ENCODE peak calls at places on chromosome 2, in eight cellular contexts. G, N, J, R, I, U, D and Y are unnamed samples.

GRCh38 chr2:201999289-201999688 is 34.4 kb upstream of the FZD7 start:
- DNase-seq in J (no peak), D (peak), U (no peak), G (peak), I (no peak), R (no peak), N (no peak), Y (no peak)

GRCh38 chr2:30276455-30276911 is 45.1 kb downstream of the LBH start:
- DNase-seq in U (no peak), I (no peak), R (no peak), G (no peak), N (no peak), J (no peak), D (no peak), Y (no peak)

GRCh38 chr2:189580267-189580661 is 322 bp downstream of the SLC40A1 start:
- DNase-seq in G (no peak), J (peak), D (no peak), N (peak), R (no peak), U (no peak), I (peak), Y (no peak)

GRCh38 chr2:118991554-118991953 is 49.6 kb downstream of the MARCO start:
- DNase-seq in J (no peak), N (no peak), G (no peak), R (no peak), U (no peak), I (no peak), D (no peak), Y (no peak)

GRCh38 chr2:53432921-53433320 is 334.7 kb upstream of the CHAC2 start:
- DNase-seq in G (no peak), D (no peak), N (no peak), R (no peak), U (no peak), J (no peak), I (no peak), Y (no peak)

GRCh38 chr2:42089340-42089925 is 41.6 kb downstream of the PKDCC start:
- DNase-seq in J (peak), U (peak), D (no peak), R (no peak), N (peak), G (peak), I (no peak), Y (no peak)

GRCh38 chr2:159600752-159601151 is 15.6 kb downstream of the BAZ2B start:
- DNase-seq in G (peak), J (no peak), U (no peak), N (no peak), R (no peak), I (no peak), D (no peak), Y (no peak)

GRCh38 chr2:151007365-151007764 is 254.3 kb downstream of the RBM43 start:
- DNase-seq in G (no peak), J (no peak), D (peak), N (no peak), U (no peak), R (no peak), I (peak), Y (no peak)

GRCh38 chr2:171688129-171688465 is 828 bp downstream of the DYNC1I2 start:
- DNase-seq in I (peak), D (no peak), N (no peak), G (peak), U (no peak), R (no peak), J (no peak), Y (no peak)

GRCh38 chr2:149357058-149357457 is 26.7 kb downstream of the LYPD6 start:
- DNase-seq in J (no peak), R (peak), U (no peak), G (no peak), D (no peak), I (no peak), N (no peak), Y (no peak)

GRCh38 chr2:15009681-15010080 is 377.2 kb downstream of the LRATD1 start:
- DNase-seq in D (no peak), J (no peak), G (no peak), U (no peak), R (no peak), N (no peak), I (no peak), Y (no peak)

GRCh38 chr2:22382439-22383169 is 1002.4 kb upstream of the KLHL29 start:
- DNase-seq in N (no peak), I (no peak), J (no peak), G (no peak), U (no peak), R (no peak), D (no peak), Y (no peak)

GRCh38 chr2:29014811-29015414 is 33.8 kb downstream of the TOGARAM2 start:
- DNase-seq in U (no peak), G (no peak), R (no peak), N (no peak), J (peak), D (peak), I (no peak), Y (peak)

GRCh38 chr2:61396005-61396404 is 74.9 kb downstream of the USP34 start:
- DNase-seq in U (no peak), J (no peak), D (no peak), R (no peak), N (no peak), G (no peak), I (no peak), Y (no peak)

GRCh38 chr2:30346475-30347169 is 100.4 kb upstream of the LCLAT1 start:
- DNase-seq in D (no peak), J (no peak), N (peak), R (no peak), G (peak), I (no peak), U (no peak), Y (no peak)

GRCh38 chr2:144938308-144938709 is 418.4 kb upstream of the ZEB2 start:
- DNase-seq in G (peak), U (no peak), D (peak), N (no peak), I (no peak), J (no peak), R (no peak), Y (peak)

GRCh38 chr2:69013123-69013836 is at the start of gene ANTXR1:
- DNase-seq in R (peak), I (peak), G (peak), N (peak), D (peak), J (no peak), U (peak), Y (no peak)

GRCh38 chr2:197705912-197706838 is 1.0 kb downstream of the MARS2 start:
- DNase-seq in I (peak), U (no peak), N (no peak), J (no peak), D (no peak), R (no peak), G (peak), Y (no peak)

GRCh38 chr2:127526940-127527804 is 883 bp upstream of the IWS1 start:
- DNase-seq in G (no peak), D (no peak), I (peak), R (peak), J (no peak), U (no peak), N (no peak), Y (no peak)

GRCh38 chr2:99066075-99066557 is 75.4 kb upstream of the C2orf15 start:
- DNase-seq in J (no peak), N (no peak), I (peak), U (peak), G (peak), R (peak), D (no peak), Y (no peak)

GRCh38 chr2:173750332-173750731 is 214.8 kb downstream of the SP3 start:
- DNase-seq in R (no peak), J (no peak), I (peak), D (no peak), U (peak), G (peak), N (no peak), Y (no peak)

GRCh38 chr2:39437522-39438296 is 624 bp upstream of the MAP4K3 start:
- DNase-seq in N (peak), U (peak), I (peak), J (peak), G (no peak), R (peak), D (no peak), Y (peak)

GRCh38 chr2:23384551-23385349 is at the start of gene KLHL29:
- DNase-seq in U (peak), D (peak), G (peak), I (peak), R (no peak), J (peak), N (peak), Y (peak)

GRCh38 chr2:145736901-145737300 is 1217.0 kb upstream of the ZEB2 start:
- DNase-seq in D (no peak), R (no peak), G (no peak), N (no peak), J (no peak), I (no peak), U (no peak), Y (no peak)

GRCh38 chr2:192314800-192315481 is 120.2 kb upstream of the TMEFF2 start:
- DNase-seq in U (no peak), I (no peak), R (no peak), D (no peak), G (no peak), J (no peak), N (no peak), Y (no peak)

GRCh38 chr2:39676342-39676741 is 10.6 kb downstream of the TMEM178A start:
- DNase-seq in U (no peak), G (no peak), J (no peak), D (no peak), I (no peak), N (no peak), R (no peak), Y (no peak)

GRCh38 chr2:2861666-2862240 is 515.9 kb downstream of the EIPR1 start:
- DNase-seq in J (no peak), R (no peak), U (no peak), I (no peak), N (no peak), G (no peak), D (no peak), Y (no peak)

GRCh38 chr2:72915907-72916742 is 1.2 kb upstream of the EMX1 start:
- DNase-seq in I (peak), G (no peak), U (peak), N (no peak), R (no peak), J (no peak), D (no peak), Y (no peak)

GRCh38 chr2:226207671-226208070 is 591.9 kb downstream of the IRS1 start:
- DNase-seq in D (no peak), U (no peak), G (no peak), J (no peak), N (no peak), I (no peak), R (no peak), Y (no peak)

GRCh38 chr2:96739051-96739632 is 722 bp downstream of the LMAN2L start:
- DNase-seq in J (no peak), D (no peak), R (no peak), I (no peak), U (no peak), G (no peak), N (no peak), Y (no peak)